ENCODE peak calls at places on chromosome 1, in five cellular contexts. W is spleen; E is left ventricle myocardium inferior; U is colonic mucosa; K is CD8-positive, alpha-beta T cell. B is an unnamed sample.
A peak's percentile ranks its signal among the peaks of the same experiment; 100 is the strongest.

GRCh38 chr1:159204791-159205141 is at the start of gene ACKR1:
- DNase-seq in W (peak; percentile 80), E (no peak), U (no peak), K (no peak), B (no peak)

GRCh38 chr1:65371544-65371943 is 48.9 kb upstream of the LEPR start:
- DNase-seq in K (no peak), U (no peak), W (no peak), E (no peak), B (no peak)

GRCh38 chr1:156488566-156489165 is 11.9 kb downstream of the MEF2D start:
- DNase-seq in W (no peak), U (no peak), E (no peak), K (no peak), B (no peak)

GRCh38 chr1:116067564-116067887 is 43.7 kb upstream of the MAB21L3 start:
- DNase-seq in K (no peak), U (no peak), W (no peak), E (peak; percentile 35), B (peak; percentile 51)

GRCh38 chr1:15153184-15153841 is at the start of gene TMEM51:
- DNase-seq in W (no peak), E (peak; percentile 79), U (peak; percentile 86), K (no peak), B (peak; percentile 86)

GRCh38 chr1:8816831-8817412 is 518 bp downstream of the RERE start:
- DNase-seq in K (peak; percentile 27), E (peak; percentile 23), W (peak; percentile 86), U (peak; percentile 51), B (peak; percentile 74)

GRCh38 chr1:62689524-62689923 is 1.3 kb upstream of the DOCK7 start:
- DNase-seq in E (no peak), W (no peak), U (no peak), K (no peak), B (no peak)

GRCh38 chr1:204684551-204685235 is 845 bp downstream of the LRRN2 start:
- DNase-seq in W (no peak), U (peak; percentile 49), E (peak; percentile 19), K (no peak), B (no peak)

DNA sequence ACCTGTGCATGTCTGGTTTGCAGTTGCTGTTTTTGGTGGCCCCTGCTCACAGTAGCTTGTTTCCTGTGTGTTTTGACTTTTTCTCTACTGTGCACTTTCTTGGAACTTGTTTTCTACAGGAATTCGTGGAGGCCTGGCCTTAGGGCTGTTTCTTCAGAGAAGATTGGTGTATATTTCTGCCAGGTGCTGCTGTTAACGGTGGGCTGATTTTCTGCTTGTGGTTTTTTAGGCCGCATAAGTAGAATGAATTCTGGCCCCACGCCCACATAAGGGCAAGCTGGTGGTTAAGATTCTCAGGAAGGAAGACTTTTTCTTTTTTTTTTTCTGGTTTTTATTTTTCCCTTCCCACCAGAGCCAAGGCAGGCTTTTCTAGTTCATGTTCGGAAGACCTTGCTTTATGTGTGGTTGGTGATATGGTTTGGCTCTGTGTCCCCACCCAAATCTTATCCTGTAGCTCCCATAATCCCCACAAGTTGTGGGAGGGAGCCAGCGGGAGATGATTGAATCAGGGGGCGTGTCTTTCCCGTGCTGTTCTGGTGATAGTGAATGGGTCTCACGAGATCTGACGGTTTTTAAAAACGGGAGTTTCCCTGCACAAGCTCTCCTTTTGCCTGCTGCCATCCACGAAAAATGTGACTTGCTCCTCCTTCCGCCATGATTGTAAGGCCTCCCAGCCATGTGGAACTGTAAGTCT is 71.5 kb upstream of the DISP3 start:
- DNase-seq in W (peak; percentile 2), E (no peak), K (no peak), U (no peak), B (no peak)
- H3K4me1 ChIP-seq in W (no peaks in the 10 kb centered on the region), E (no peaks in the 10 kb centered on the region), K (peaks cover 33% of the 10 kb centered on the region), U (no peaks in the 10 kb centered on the region), B (no peaks in the 10 kb centered on the region)

GRCh38 chr1:2832506-2833453 is 31.3 kb upstream of the TTC34 start:
- DNase-seq in K (no peak), E (no peak), W (no peak), U (no peak), B (peak; percentile 34)
- H3K9me3 ChIP-seq in K (no peaks in the 10 kb centered on the region), E (peaks cover 11% of the 10 kb centered on the region), W (peaks cover 6% of the 10 kb centered on the region), U (no peaks in the 10 kb centered on the region), B (no peaks in the 10 kb centered on the region)

GRCh38 chr1:55604749-55605148 is 389.6 kb upstream of the USP24 start:
- DNase-seq in E (no peak), K (no peak), U (no peak), W (no peak), B (no peak)
- H3K4me3 ChIP-seq in E (no peak overlapping the region), K (no peak overlapping the region), U (no peak overlapping the region), W (no peak overlapping the region), B (no peak overlapping the region)

DNA sequence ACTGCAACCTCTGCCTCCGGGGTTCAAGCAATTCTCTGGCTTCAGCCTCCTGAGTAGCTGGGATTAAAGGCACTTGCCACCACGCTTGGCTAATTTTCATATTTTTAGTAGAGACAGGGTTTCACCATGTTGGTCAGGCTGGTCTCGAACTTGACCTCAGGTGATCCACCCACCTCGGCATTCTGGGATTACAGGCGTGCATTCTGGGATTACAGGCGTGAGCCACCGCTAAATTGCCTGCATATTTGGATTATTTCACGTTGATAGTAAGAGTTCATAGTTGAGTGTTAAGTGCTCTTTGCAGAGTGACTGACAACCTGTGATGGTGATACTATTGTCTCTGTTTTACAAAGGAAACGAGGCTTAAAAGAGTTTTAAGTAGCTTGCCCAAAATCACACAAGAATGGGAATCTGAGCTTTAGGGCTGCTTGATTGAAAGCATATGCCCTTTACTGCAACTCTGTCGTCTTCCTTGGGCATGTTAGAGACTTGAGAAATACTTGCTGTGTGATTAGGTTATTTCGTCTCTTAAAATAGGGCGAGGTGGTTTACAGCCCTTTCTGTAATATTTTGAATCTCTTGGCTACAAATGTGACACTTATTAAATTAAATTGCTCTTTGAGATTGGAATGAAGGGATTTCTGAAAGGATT is 12.4 kb downstream of the CDC42 start:
- DNase-seq in E (no peak), U (no peak), W (no peak), K (no peak), B (no peak)
- H3K4me1 ChIP-seq in E (peaks cover 98% of the 10 kb centered on the region), U (peaks cover 7% of the 10 kb centered on the region), W (peaks cover 97% of the 10 kb centered on the region), K (peaks cover 90% of the 10 kb centered on the region), B (peaks cover 6% of the 10 kb centered on the region)

GRCh38 chr1:66386712-66387111 is 147.2 kb upstream of the SGIP1 start:
- DNase-seq in K (no peak), W (no peak), U (no peak), E (no peak), B (no peak)
- H3K9me3 ChIP-seq in K (peaks cover 3% of the 10 kb centered on the region), W (peaks cover 12% of the 10 kb centered on the region), U (no peaks in the 10 kb centered on the region), E (peaks cover 19% of the 10 kb centered on the region), B (no peaks in the 10 kb centered on the region)

DNA sequence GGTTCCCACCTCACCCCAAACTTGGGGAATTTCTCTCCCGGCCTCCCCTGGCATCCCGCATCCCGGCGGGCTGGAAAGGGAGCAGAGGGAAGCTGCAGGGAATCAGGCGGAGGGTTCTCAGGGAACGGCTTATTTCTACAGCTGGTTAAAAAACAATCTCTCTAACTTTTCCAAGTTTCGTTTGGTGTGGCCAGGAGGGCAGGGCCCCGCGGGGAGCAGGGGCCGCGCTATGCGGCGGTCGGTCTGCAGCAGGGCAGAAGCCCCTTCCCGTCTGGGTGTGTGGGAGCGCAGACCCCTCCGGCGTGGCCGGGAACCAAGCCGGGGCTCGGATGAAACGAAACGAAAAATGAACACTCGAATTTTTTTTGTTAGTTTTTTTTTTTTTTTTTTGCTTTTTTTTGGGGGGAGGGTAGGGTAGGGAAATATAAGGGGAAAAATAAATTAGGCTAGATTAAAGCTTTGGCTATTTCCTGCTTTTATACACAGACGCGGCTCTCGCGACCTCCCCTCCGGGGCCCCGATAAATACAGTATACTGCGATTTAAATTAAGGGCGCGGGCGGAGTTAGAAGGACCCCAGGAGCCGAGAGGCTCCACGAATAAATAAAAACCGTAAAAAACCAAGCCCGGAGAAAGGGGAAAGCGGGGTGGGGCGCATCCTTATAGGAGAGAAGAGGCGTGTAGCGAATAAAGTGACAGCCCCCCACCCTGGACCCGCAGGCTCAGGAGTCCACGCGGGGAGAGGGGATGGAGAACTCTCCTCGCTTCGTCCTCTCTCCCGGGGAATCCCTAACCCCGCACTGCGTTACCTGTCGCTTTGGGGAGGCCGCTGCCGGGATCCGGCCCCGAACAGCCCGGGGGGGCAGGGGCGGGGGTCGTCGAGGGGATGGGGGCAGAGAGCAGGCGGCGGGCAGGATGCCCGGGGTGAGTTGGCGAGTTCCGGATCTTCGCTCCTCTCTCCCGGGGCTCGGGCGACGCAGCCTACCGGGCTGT is 2.1 kb downstream of the POU3F1 start:
- DNase-seq in E (no peak), K (no peak), U (no peak), W (no peak), B (no peak)
- H3K4me3 ChIP-seq in E (peak overlapping the region; percentile 41), K (peak overlapping the region; percentile 1), U (no peak overlapping the region), W (peak overlapping the region; percentile 81), B (no peak overlapping the region)

DNA sequence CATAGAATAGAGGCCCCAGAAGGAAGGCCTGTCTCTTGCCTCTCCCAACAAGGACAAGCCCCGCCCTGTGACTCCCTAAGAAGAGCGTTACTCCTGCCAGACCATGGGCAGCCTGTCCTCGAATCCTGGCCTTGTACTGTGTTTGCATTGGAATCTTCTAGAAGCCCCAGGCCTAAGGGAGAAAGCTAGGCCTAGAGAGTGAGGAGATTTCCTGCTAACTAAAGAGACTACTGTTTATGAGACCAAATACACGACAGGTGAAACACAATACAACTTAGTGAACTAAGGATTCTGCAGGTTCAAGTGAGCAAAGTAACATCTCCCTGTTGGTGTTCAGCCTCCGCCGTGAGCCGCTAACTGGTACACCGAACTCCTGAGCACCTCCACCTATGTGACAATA is 62.7 kb downstream of the SYF2 start:
- DNase-seq in E (no peak), K (no peak), U (peak; percentile 32), W (no peak), B (no peak)
- H3K4me1 ChIP-seq in E (no peaks in the 10 kb centered on the region), K (no peaks in the 10 kb centered on the region), U (peaks cover 4% of the 10 kb centered on the region), W (no peaks in the 10 kb centered on the region), B (no peaks in the 10 kb centered on the region)